ENCODE peak calls at places on chromosomes 13 and 19, in four cellular contexts. M, Z, G and F are unnamed samples.

GRCh38 chr19:2135474-2136402 is 15.6 kb downstream of the AP3D1 start:
- DNase-seq in M (no peak), G (no peak), Z (no peak), F (peak; percentile 48)

GRCh38 chr13:24506698-24507335 is 5.8 kb downstream of the PARP4 start:
- DNase-seq in M (no peak), G (no peak), Z (no peak), F (no peak)

GRCh38 chr13:23600100-23600499 is 29.9 kb downstream of the TNFRSF19 start:
- DNase-seq in M (no peak), G (no peak), Z (no peak), F (no peak)

GRCh38 chr19:31527443-31527842 is 178.2 kb upstream of the TSHZ3 start:
- DNase-seq in Z (no peak), M (no peak), G (no peak), F (no peak)

GRCh38 chr13:112711528-112712265 is 21.9 kb downstream of the ATP11A start:
- DNase-seq in G (peak; percentile 77), Z (peak; percentile 95), M (peak; percentile 87), F (peak; percentile 87)

GRCh38 chr19:35959040-35959967 is 23.1 kb downstream of the LRFN3 start:
- DNase-seq in G (peak; percentile 51), M (no peak), Z (peak; percentile 33), F (peak; percentile 33)

GRCh38 chr19:49149652-49150105 is 5.5 kb downstream of the HRC start:
- DNase-seq in G (peak; percentile 61), Z (peak; percentile 82), M (peak; percentile 55), F (peak; percentile 87)

GRCh38 chr13:27043013-27043412 is 128.6 kb downstream of the USP12 start:
- DNase-seq in M (peak; percentile 41), G (no peak), Z (peak; percentile 70), F (no peak)

GRCh38 chr19:16161848-16162247 is 11.5 kb downstream of the CIB3 start:
- DNase-seq in Z (no peak), M (no peak), G (no peak), F (no peak)

GRCh38 chr19:28014821-28015405 is 1198.0 kb downstream of the UQCRFS1 start:
- DNase-seq in G (no peak), M (no peak), Z (no peak), F (no peak)
- H3K9me3 ChIP-seq in G (no peaks in the 10 kb centered on the region), M (no peaks in the 10 kb centered on the region), Z (no peaks in the 10 kb centered on the region), F (no peaks in the 10 kb centered on the region)

GRCh38 chr13:21067794-21068193 is 6.4 kb upstream of the LATS2 start:
- DNase-seq in G (no peak), M (no peak), Z (no peak), F (no peak)
- H3K4me3 ChIP-seq in G (no peak overlapping the region), M (no peak overlapping the region), Z (no peak overlapping the region), F (no peak overlapping the region)

GRCh38 chr19:51944798-51945552 is 17.7 kb downstream of the ZNF613 start:
- DNase-seq in Z (no peak), G (no peak), M (no peak), F (no peak)
- H3K9me3 ChIP-seq in Z (peaks cover 69% of the 10 kb centered on the region), G (peaks cover 100% of the 10 kb centered on the region), M (peaks cover 9% of the 10 kb centered on the region), F (peaks cover 96% of the 10 kb centered on the region)

DNA sequence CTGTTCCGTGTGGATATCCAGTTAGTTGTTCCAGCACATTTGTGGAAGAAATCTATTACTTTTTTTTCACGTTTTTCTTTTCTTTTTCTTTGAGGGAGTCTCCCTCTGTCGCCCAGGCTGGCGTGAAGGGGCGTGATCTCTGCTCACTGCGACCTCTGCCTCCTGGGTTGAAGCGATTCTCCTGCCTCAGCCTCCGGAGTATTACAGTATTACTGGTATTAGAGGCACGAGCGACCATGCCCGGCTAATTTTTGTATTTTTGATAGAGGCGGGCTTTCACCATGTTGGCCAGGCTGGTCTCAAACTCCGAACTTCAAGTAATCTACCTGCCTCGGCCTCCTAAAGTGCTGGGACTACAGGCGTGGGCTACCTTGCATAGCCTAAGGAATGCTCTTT is 43.6 kb downstream of the ZNF611 start:
- DNase-seq in Z (no peak), M (no peak), G (peak; percentile 16), F (no peak)
- H3K4me3 ChIP-seq in Z (peak overlapping the region; percentile 3), M (peak overlapping the region; percentile 67), G (peak overlapping the region; percentile 86), F (peak overlapping the region; percentile 69)

DNA sequence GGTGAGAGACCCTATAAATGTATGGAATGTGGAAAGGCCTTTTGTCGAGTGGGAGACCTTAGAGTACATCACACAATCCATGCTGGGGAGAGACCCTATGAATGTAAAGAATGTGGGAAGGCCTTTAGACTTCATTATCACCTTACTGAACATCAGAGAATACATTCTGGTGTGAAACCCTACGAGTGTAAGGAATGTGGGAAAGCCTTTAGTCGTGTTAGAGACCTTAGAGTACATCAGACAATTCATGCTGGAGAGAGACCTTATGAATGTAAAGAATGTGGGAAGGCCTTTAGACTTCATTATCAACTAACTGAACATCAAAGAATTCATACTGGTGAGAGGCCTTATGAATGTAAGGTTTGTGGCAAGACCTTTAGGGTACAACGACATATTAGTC is 17.1 kb downstream of the ZNF546 start:
- DNase-seq in G (no peak), Z (no peak), M (no peak), F (no peak)
- H3K9me3 ChIP-seq in G (peaks cover 98% of the 10 kb centered on the region), Z (peaks cover 28% of the 10 kb centered on the region), M (no peaks in the 10 kb centered on the region), F (peaks cover 81% of the 10 kb centered on the region)

DNA sequence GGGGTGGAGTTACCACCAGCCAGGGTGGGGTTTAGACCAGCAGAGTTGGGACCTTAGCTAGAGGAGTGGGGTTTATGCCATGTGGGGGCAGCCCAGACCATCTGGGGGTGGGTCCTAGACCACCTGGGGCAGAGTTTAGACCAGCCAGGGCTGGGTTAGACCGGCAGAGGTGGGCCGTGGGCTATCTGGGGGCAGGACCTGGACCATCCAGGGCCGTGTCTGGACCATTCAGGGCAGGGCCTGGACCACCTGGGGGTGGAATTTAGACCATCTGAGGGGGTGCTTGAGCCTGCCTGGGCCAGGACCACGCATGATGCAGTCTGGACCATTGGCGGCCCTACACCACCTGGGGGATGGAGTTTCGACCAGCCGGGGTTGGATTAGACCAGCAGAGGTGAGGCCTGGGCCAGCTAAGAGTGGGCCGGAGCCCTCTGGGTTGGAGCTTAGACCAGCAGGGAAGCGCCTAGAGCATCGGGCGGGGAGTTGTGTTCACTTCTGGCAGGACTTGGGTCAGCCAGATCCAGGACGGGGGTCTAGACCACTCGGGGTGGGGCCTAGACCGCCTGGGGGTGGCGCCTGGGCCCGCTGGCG is 9.9 kb upstream of the CACNG6 start:
- DNase-seq in M (no peak), G (no peak), Z (no peak), F (no peak)
- H3K4me3 ChIP-seq in M (no peak overlapping the region), G (peak overlapping the region; percentile 59), Z (no peak overlapping the region), F (peak overlapping the region; percentile 62)

DNA sequence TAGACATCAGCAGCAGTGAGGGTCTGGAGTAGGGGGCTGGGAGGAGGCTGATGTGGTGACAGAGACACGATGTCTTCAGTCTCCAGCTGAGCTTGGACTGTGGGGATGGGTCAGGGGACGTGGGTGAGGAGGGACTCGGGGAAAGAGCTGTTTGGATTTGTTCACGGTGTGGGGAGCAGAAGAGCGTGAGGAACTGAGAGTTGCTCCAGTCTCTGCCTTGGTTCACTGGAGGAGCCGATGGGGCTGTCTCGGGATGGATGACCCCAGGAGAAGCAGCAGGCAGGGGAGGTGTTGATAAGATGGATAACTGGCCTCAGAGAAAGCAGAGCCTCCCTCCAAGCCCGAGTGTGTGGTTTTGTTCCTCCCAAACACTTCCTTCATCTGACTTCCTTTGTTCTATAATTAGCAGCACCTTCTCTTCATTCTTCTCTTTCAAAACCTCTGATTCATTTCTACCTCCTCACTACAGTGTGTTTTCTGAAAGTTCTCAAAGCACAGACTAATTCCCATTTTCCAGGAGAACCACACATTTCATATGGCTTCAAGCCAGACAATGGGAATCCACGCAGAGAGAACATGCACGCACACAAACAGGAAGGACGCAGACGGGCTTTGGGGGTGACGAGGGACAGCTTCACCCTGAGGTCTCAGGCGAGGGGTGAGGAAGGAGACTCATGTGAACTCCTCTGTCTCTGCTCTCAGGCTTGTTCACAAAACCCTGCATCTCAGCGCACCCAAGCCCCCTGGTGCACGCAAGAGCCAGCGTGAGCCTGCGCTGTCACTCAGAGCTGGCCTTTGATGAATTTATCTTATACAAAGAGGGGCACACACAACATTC is 18.6 kb downstream of the LAIR2 start:
- DNase-seq in M (no peak), Z (no peak), G (no peak), F (no peak)
- H3K9me3 ChIP-seq in M (no peaks in the 10 kb centered on the region), Z (no peaks in the 10 kb centered on the region), G (no peaks in the 10 kb centered on the region), F (no peaks in the 10 kb centered on the region)

GRCh38 chr13:41458939-41459753 is 1.8 kb downstream of the RGCC start:
- DNase-seq in M (no peak), G (peak; percentile 26), Z (peak; percentile 37), F (peak; percentile 37)
- H3K4me3 ChIP-seq in M (peak overlapping the region; percentile 68), G (peak overlapping the region; percentile 72), Z (no peak overlapping the region), F (peak overlapping the region; percentile 79)